ENCODE peak calls at places on chromosomes 3 and 15, in four cellular contexts. S, L, N and H are unnamed samples.

GRCh38 chr15:90143176-90143655 is 40.9 kb upstream of the IDH2 start:
- DNase-seq in S (peak), N (no peak), L (no peak), H (peak)

GRCh38 chr3:44105571-44105970 is 136.1 kb upstream of the TOPAZ1 start:
- DNase-seq in N (no peak), L (no peak), S (no peak), H (peak)

GRCh38 chr3:12004741-12005513 is 739 bp downstream of the SYN2 start:
- DNase-seq in N (no peak), S (no peak), L (no peak), H (peak)

GRCh38 chr3:123025642-123026521 is 1.7 kb downstream of the SEMA5B start:
- DNase-seq in L (no peak), S (no peak), N (peak), H (peak)

GRCh38 chr15:70234256-70234965 is 136.7 kb upstream of the TLE3 start:
- DNase-seq in L (no peak), S (no peak), N (no peak), H (no peak)

GRCh38 chr3:72161870-72162617 is 377.1 kb upstream of the PROK2 start:
- DNase-seq in N (no peak), L (no peak), S (no peak), H (no peak)

GRCh38 chr3:61278713-61279112 is 27.5 kb upstream of the FHIT start:
- DNase-seq in N (no peak), S (no peak), L (no peak), H (no peak)

GRCh38 chr3:45387636-45388348 is 584 bp upstream of the LARS2 start:
- DNase-seq in L (no peak), N (no peak), S (no peak), H (no peak)

GRCh38 chr3:140510303-140510861 is 167.5 kb upstream of the TRIM42 start:
- DNase-seq in S (no peak), L (no peak), N (no peak), H (no peak)

GRCh38 chr15:79661411-79661810 is 229.3 kb downstream of the MINAR1 start:
- DNase-seq in S (no peak), L (no peak), N (no peak), H (no peak)

GRCh38 chr3:170622369-170623159 is 36.7 kb upstream of the SLC7A14 start:
- DNase-seq in L (no peak), N (peak), S (no peak), H (no peak)

GRCh38 chr15:72784233-72784876 is 797 bp upstream of the ADPGK start:
- DNase-seq in N (peak), S (no peak), L (peak), H (peak)

GRCh38 chr3:70000563-70001081 is 1.1 kb downstream of the SAMMSON start:
- DNase-seq in L (no peak), N (no peak), S (no peak), H (no peak)